ENCODE peak calls at places on chromosome 21, in five cellular contexts. S is cardiac muscle cell; B is naive thymus-derived CD4-positive, alpha-beta T cell; Y is astrocyte of the spinal cord; M is esophagus muscularis mucosa. N is an unnamed sample.

GRCh38 chr21:44658913-44659595 is 1.3 kb downstream of the KRTAP12-3 start:
- DNase-seq in S (no peak), Y (no peak), M (no peak), B (no peak), N (no peak)

GRCh38 chr21:46130721-46131720 is 24.4 kb downstream of the FTCD start:
- DNase-seq in S (peak), M (no peak), B (no peak), Y (no peak), N (no peak)

GRCh38 chr21:44592446-44593365 is at the start of gene KRTAP10-6:
- DNase-seq in B (no peak), M (peak), Y (no peak), S (no peak), N (no peak)

GRCh38 chr21:9839011-9839661 is 682.2 kb upstream of the TPTE start:
- DNase-seq in S (no peak), Y (no peak), M (peak), B (no peak), N (no peak)

GRCh38 chr21:29753216-29753615 is 186.6 kb downstream of the GRIK1 start:
- DNase-seq in Y (no peak), M (no peak), B (no peak), S (no peak), N (no peak)

GRCh38 chr21:43932005-43932404 is 67.0 kb downstream of the AGPAT3 start:
- DNase-seq in Y (no peak), B (no peak), S (no peak), M (no peak), N (no peak)

GRCh38 chr21:16419188-16419874 is 689.5 kb downstream of the USP25 start:
- DNase-seq in S (peak), B (no peak), M (peak), Y (peak), N (peak)

GRCh38 chr21:31446206-31446900 is 102.3 kb upstream of the TIAM1 start:
- DNase-seq in Y (no peak), B (no peak), S (no peak), M (no peak), N (no peak)

GRCh38 chr21:27818847-27819246 is 852.0 kb upstream of the ADAMTS5 start:
- DNase-seq in M (no peak), Y (no peak), S (peak), B (no peak), N (no peak)

GRCh38 chr21:29851611-29852010 is 88.2 kb downstream of the GRIK1 start:
- DNase-seq in S (no peak), B (no peak), Y (no peak), M (no peak), N (no peak)

GRCh38 chr21:32566990-32567389 is 18.3 kb downstream of the TCP10L start:
- DNase-seq in Y (no peak), S (no peak), B (no peak), M (peak), N (no peak)

GRCh38 chr21:33374080-33374873 is 28.9 kb upstream of the IFNGR2 start:
- DNase-seq in Y (peak), B (no peak), M (no peak), S (peak), N (peak)

GRCh38 chr21:30194701-30195299 is 21.1 kb downstream of the CLDN8 start:
- DNase-seq in S (peak), Y (peak), B (no peak), M (no peak), N (peak)

DNA sequence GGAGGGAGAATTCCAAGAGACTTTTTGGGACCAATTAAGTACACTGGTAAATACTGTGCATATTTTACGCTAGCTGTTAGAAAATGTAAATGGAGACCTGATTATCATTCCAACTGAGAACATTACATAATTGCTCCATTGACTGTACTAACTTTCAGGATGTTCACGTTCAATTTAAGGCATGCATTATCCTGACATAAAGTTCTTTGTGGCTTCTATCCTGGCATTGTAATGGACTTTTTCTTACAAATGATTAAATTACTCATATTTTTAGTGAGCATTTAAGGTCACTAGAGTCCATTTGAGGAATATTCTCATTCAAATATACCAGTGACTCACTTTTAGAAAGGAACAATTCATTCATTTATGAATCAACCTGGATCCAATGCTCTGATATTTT is 883.3 kb upstream of the TMPRSS15 start:
- DNase-seq in B (no peak), Y (no peak), M (no peak), S (no peak), N (no peak)
- H3K4me3 ChIP-seq in B (no peak), Y (no peak), M (no peak), S (no peak), N (no peak)

GRCh38 chr21:39182016-39182415 is 1.2 kb downstream of the PSMG1 start:
- DNase-seq in Y (no peak), B (no peak), M (no peak), S (no peak), N (no peak)
- H3K4me3 ChIP-seq in Y (peak), B (peak), M (peak), S (peak), N (peak)

DNA sequence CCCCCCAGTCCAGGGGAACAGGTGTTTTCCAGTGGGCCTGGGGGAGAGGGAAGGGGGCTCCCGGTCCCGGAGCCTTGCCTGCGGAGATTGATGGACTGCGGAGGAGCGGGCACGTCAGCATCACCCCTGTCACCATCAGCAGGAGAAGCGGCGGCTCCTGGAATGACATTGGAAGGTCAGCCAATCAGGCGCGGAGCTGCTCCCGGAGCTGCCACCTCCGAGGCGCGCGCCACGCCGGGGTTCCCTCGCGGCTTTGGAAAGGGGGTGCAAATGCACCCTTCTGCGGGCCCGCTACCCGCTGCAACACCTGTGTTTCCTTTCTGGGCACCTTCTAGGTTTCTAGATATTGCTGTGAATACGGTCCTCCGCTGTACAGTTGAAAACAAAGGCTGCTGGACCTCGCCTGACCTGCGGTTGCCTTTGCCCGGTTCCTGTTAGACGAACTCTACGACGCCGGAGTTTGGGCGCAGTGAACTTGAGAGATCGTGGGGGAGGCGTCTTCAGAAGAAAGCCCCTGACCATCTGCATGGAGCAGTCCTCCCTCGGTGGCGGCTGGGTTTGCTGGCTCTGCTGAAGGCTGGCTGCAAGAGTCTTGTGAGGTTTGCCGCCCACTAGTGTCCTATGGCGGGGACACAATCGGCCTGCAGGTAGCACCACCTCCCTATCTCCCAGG is 5.3 kb downstream of the DSCAM start:
- DNase-seq in B (no peak), S (no peak), M (peak), Y (peak), N (peak)
- H3K4me3 ChIP-seq in B (no peak), S (peak), M (peak), Y (peak), N (peak)

GRCh38 chr21:34907783-34908423 is 141.2 kb downstream of the RUNX1 start:
- DNase-seq in Y (no peak), S (no peak), M (no peak), B (no peak), N (no peak)
- H3K4me3 ChIP-seq in Y (no peak), S (no peak), M (no peak), B (no peak), N (no peak)